ENCODE peak calls at places on chromosomes 7 and 10, in four cellular contexts. M is AG09309, D is cardiac fibroblast, R is GM10248. Z is an unnamed sample.

GRCh38 chr7:132580277-132580676 is 4.0 kb upstream of the PLXNA4 start:
- DNase-seq in D (no peak), M (no peak), R (no peak), Z (no peak)

GRCh38 chr10:25405871-25406270 is 231.1 kb downstream of the GPR158 start:
- DNase-seq in M (no peak), D (peak), R (no peak), Z (no peak)

GRCh38 chr10:22345301-22346086 is at the start of gene SPAG6:
- DNase-seq in R (peak), M (no peak), D (no peak), Z (peak)

GRCh38 chr7:74633451-74633921 is 24.0 kb upstream of the GTF2I start:
- DNase-seq in M (no peak), R (peak), D (no peak), Z (no peak)

GRCh38 chr10:934746-935406 is 3.4 kb upstream of the LARP4B start:
- DNase-seq in M (no peak), D (no peak), R (no peak), Z (no peak)

GRCh38 chr10:95789928-95790327 is 34.0 kb downstream of the ENTPD1 start:
- DNase-seq in R (no peak), D (peak), M (no peak), Z (no peak)

GRCh38 chr7:23267357-23267756 is 20.8 kb downstream of the GPNMB start:
- DNase-seq in D (no peak), R (no peak), M (no peak), Z (no peak)

GRCh38 chr10:7412482-7413251 is 1.8 kb upstream of the SFMBT2 start:
- DNase-seq in R (peak), D (no peak), M (no peak), Z (peak)

GRCh38 chr7:10568891-10569290 is 404.8 kb upstream of the PHF14 start:
- DNase-seq in M (no peak), D (no peak), R (no peak), Z (no peak)

GRCh38 chr7:56091591-56091990 is 1.2 kb downstream of the PHKG1 start:
- DNase-seq in D (no peak), M (no peak), R (no peak), Z (no peak)

GRCh38 chr10:95280637-95281036 is 10.2 kb downstream of the PDLIM1 start:
- DNase-seq in M (no peak), D (no peak), R (no peak), Z (no peak)

GRCh38 chr7:105621617-105622016 is 40.3 kb upstream of the EFCAB10 start:
- DNase-seq in R (no peak), D (no peak), M (peak), Z (no peak)

GRCh38 chr7:100478966-100479660 is at the start of gene TSC22D4:
- DNase-seq in M (peak), R (peak), D (peak), Z (peak)

GRCh38 chr7:100477871-100478248 is 1.2 kb downstream of the TSC22D4 start:
- DNase-seq in R (no peak), M (no peak), D (no peak), Z (no peak)

GRCh38 chr7:100476108-100476780 is 2.8 kb downstream of the TSC22D4 start:
- DNase-seq in R (no peak), D (no peak), M (no peak), Z (no peak)

GRCh38 chr7:100475549-100475948 is 3.5 kb downstream of the TSC22D4 start:
- DNase-seq in M (no peak), R (peak), D (no peak), Z (no peak)

GRCh38 chr7:100476903-100477870 is 1.8 kb downstream of the TSC22D4 start:
- DNase-seq in D (no peak), R (no peak), M (no peak), Z (no peak)
- TF ChIP-seq CTCF in D (peak), R (peak), M (peak), Z (no peak)

DNA sequence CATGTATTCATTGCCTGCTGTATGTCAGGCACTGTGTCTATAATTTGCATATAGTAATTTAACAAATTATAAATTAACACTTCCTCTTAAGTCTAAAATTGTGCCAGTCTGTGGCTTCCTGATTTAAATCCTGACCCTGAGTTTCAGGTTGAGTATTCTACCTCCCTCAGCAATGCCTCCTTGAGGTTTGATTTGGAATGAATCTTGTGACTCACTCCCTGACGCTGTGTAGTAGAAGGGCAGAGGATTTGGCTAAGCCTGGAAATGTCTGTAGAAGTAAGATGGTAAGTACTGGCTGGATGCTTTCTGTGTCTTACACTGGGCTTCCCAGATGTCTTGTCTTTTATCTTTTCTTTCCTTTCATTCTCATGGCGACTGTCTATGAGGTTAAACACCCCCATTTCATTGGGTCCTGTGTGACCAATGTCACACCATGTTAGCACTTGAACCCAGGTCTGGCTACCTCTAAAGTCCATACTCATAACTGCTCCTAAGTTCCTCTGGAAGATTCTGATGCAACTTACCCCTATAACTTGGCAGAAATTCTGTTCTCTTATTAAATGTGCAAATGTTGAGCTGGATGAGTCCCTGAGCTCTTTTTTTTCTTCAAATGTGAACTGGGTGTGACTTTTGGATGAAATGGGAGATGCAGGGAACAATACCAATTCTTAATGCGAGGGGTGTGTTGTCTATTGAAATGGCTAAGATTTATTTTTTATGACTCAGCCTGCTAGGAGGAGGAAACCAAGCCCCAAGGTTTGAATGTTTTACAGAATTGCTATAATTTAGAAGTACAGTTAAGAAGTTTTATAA is 48.5 kb downstream of the PLCE1 start:
- DNase-seq in D (peak), R (no peak), M (peak), Z (no peak)
- TF ChIP-seq CTCF in D (peak), R (no peak), M (peak), Z (no peak)

GRCh38 chr7:18607025-18607424 is 111.5 kb downstream of the HDAC9 start:
- DNase-seq in R (no peak), D (peak), M (no peak), Z (no peak)

GRCh38 chr7:18614841-18615240 is 119.3 kb downstream of the HDAC9 start:
- DNase-seq in R (no peak), D (no peak), M (no peak), Z (no peak)

GRCh38 chr7:18610331-18610948 is 114.9 kb downstream of the HDAC9 start:
- DNase-seq in R (peak), D (peak), M (no peak), Z (peak)
- TF ChIP-seq CTCF in R (peak), D (peak), M (peak), Z (peak)

GRCh38 chr7:50564171-50564570 is 1.0 kb downstream of the DDC start:
- DNase-seq in M (no peak), D (no peak), R (no peak), Z (no peak)

GRCh38 chr7:50560865-50561351 is 4.3 kb downstream of the DDC start:
- DNase-seq in M (no peak), D (no peak), R (peak), Z (no peak)

GRCh38 chr7:50564630-50565558 is at the start of gene DDC:
- DNase-seq in M (no peak), R (peak), D (no peak), Z (no peak)

GRCh38 chr7:50565559-50565916 is 333 bp upstream of the DDC start:
- DNase-seq in D (no peak), M (no peak), R (no peak), Z (no peak)

GRCh38 chr7:50562126-50562525 is 3.1 kb downstream of the DDC start:
- DNase-seq in R (peak), D (no peak), M (no peak), Z (no peak)
- TF ChIP-seq CTCF in R (no peak), D (no peak), M (no peak), Z (no peak)

GRCh38 chr7:16668049-16668858 is 22.3 kb downstream of the BZW2 start:
- DNase-seq in D (peak), M (peak), R (no peak), Z (no peak)
- TF ChIP-seq CTCF in D (peak), M (peak), R (no peak), Z (no peak)

DNA sequence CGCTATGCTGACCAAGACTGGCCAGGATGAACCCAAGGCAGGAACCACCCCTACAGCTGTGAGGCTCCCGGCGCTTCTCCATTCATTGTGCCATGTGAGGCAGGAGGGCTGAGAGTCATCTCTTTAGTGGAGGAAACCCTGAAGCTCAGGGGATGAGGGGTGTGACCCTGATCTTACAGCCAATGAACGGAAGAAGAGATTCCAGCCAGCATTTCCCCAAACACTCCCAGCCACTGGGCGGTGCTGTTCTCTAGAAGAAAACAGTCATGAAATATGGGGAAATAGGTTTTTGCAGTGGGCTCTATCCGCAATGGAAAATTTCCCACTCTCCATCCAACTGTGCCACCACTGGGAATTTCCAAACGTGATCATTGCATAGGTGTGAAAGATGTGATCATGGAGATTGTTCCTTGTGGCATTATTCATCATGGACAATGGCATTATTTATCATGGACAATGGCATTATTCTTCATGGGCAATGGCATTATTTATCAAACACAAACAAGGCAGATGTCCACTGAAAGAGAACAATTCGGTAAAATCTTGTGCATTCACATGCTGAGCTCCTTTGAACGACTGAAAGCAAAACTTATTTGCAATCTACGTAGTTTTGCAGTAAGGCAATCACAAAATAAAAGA is 14.0 kb upstream of the SLC18A2 start:
- DNase-seq in D (peak), R (peak), M (peak), Z (no peak)
- TF ChIP-seq CTCF in D (peak), R (peak), M (peak), Z (peak)

DNA sequence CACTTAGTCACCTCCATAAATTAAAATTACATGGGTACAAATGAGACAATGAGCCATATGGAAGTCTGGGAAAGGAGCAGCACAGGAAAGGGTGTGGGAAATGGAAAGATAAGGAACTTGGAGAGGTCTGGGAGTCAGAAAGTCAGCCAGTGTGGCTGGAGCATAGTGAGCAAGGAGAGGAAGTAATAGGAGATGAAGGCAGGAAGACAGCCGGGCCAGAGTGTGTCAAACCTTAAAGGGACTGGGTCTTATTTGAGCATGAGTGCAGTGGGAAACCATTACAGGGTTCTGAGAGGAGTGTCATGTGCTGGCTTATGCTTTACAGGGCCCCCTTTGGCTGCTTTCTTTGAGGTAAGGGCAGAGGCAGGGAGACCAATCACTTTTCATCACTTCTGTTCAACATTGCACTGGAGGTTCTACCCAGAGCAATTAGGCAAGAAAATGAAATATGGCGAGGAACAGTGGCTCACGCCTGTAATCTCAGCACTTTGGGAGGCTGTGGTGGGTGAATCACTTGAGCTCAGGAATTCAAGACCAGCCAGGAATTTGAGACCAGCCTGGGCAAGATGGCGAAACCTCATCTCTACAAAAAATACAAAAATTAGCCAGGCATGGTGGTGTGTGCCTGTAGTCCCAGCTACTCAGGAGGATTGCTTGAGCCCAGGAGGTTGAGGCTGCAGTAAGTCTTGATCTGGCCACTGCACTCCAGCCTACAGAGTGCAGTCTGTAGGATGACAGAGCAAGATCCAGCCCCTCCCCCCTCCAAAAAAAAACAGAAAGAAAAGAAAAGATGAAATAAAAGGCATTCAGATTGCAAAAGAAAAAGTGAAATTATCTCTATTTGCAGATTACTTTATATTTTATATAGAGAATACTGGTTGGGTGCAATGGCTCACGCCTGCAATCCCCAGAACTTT is 21.0 kb upstream of the ZMIZ2 start:
- DNase-seq in M (peak), D (peak), R (no peak), Z (no peak)
- TF ChIP-seq CTCF in M (no peak), D (no peak), R (no peak), Z (no peak)

GRCh38 chr10:80598084-80598798 is 60.5 kb downstream of the SH2D4B start:
- DNase-seq in M (no peak), R (peak), D (no peak), Z (no peak)

GRCh38 chr10:80598951-80599350 is 61.2 kb downstream of the SH2D4B start:
- DNase-seq in D (no peak), R (no peak), M (no peak), Z (no peak)

GRCh38 chr10:80600251-80600650 is 62.5 kb downstream of the SH2D4B start:
- DNase-seq in R (no peak), M (no peak), D (no peak), Z (no peak)

GRCh38 chr10:80599424-80599847 is 61.7 kb downstream of the SH2D4B start:
- DNase-seq in R (peak), D (peak), M (no peak), Z (peak)

DNA sequence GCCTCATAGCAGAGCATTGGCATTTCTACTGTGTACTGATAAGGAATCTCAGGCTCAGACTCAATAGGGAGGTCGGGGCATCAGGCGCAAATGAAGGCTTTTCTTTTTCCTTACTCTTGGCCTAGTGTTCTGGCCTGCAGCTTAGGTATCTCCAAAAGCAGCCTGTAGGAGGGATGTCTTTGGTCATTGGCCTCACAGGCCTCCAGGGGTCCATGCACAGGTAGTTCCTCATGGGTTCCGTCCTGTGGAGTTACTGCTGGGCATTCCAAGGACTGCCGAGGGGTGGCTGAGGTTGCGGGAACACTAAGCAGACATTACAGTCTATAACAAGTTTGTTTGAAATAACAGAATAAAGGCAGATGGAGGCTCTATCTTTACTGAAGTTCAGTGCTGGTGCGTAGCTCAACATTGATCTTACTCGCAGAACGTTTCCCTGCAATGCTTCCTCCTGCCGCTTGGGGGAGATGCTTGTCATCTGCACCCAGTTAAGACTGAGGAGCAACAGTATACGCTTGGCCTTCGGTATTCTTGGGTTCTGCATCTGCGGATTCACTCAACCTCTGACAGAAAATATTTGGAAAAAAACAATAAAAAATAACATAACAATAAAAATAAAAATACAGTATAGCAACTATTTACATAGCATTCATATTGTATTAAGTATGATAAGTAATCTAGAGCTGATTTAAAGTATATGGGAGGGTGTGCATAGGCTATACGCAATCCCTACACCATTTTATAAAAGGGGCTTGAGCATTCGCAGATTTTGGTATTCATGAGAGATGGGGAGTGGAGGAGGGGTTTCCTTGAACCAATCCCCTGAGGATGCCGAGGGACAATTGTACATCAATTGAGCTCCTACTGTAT is 58.9 kb downstream of the SH2D4B start:
- DNase-seq in R (peak), D (peak), M (no peak), Z (no peak)
- TF ChIP-seq CTCF in R (peak), D (peak), M (peak), Z (peak)

GRCh38 chr10:75853085-75853484 is 421.7 kb downstream of the LRMDA start:
- DNase-seq in R (no peak), D (peak), M (no peak), Z (no peak)
- TF ChIP-seq CTCF in R (no peak), D (peak), M (peak), Z (peak)

GRCh38 chr7:73628504-73628903 is 4.2 kb upstream of the MLXIPL start:
- DNase-seq in D (no peak), R (no peak), M (no peak), Z (no peak)

GRCh38 chr7:73623798-73624668 is at the start of gene MLXIPL:
- DNase-seq in M (no peak), D (peak), R (no peak), Z (peak)

GRCh38 chr7:73625276-73625675 is 954 bp upstream of the MLXIPL start:
- DNase-seq in R (no peak), D (no peak), M (no peak), Z (no peak)

GRCh38 chr7:73624669-73625001 is 313 bp upstream of the MLXIPL start:
- DNase-seq in D (no peak), R (no peak), M (no peak), Z (no peak)

GRCh38 chr7:73626814-73627213 is 2.5 kb upstream of the MLXIPL start:
- DNase-seq in M (no peak), R (no peak), D (peak), Z (no peak)
- TF ChIP-seq CTCF in M (peak), R (no peak), D (no peak), Z (no peak)

Z was measured in progenitor cell of endocrine pancreas.